ENCODE peak calls at places on chromosome 12, in seven cellular contexts. E, R, S, H, J, F and K are unnamed samples.

GRCh38 chr12:6647083-6647604 is at the start of gene ACRBP:
- DNase-seq in E (peak), R (no peak), S (no peak), H (no peak), J (peak), F (no peak), K (peak)

GRCh38 chr12:41967668-41968649 is 176.7 kb downstream of the GXYLT1 start:
- DNase-seq in E (no peak), R (no peak), S (peak), H (no peak), J (peak), F (no peak), K (no peak)

GRCh38 chr12:117342682-117343081 is 18.7 kb downstream of the NOS1 start:
- DNase-seq in E (no peak), R (no peak), S (no peak), H (no peak), J (no peak), F (no peak), K (no peak)

GRCh38 chr12:79380402-79380801 is 310.4 kb downstream of the PAWR start:
- DNase-seq in E (no peak), R (no peak), S (no peak), H (no peak), J (no peak), F (no peak), K (no peak)

GRCh38 chr12:117863004-117863709 is 105.6 kb downstream of the KSR2 start:
- DNase-seq in E (no peak), R (no peak), S (no peak), H (no peak), J (no peak), F (no peak), K (no peak)

GRCh38 chr12:130945793-130946492 is 7.8 kb upstream of the ADGRD1 start:
- DNase-seq in E (no peak), R (no peak), S (no peak), H (no peak), J (no peak), F (no peak), K (no peak)

GRCh38 chr12:40063424-40063823 is 42.5 kb downstream of the SLC2A13 start:
- DNase-seq in E (no peak), R (no peak), S (no peak), H (peak), J (no peak), F (no peak), K (no peak)

GRCh38 chr12:3427956-3428355 is 63.0 kb upstream of the PRMT8 start:
- DNase-seq in E (no peak), R (no peak), S (no peak), H (no peak), J (no peak), F (no peak), K (no peak)

GRCh38 chr12:108390495-108391203 is 51.5 kb upstream of the CMKLR1 start:
- DNase-seq in E (no peak), R (no peak), S (no peak), H (no peak), J (peak), F (no peak), K (no peak)

GRCh38 chr12:106954462-106955376 is 988 bp upstream of the TMEM263 start:
- DNase-seq in E (no peak), R (peak), S (no peak), H (no peak), J (peak), F (no peak), K (no peak)

GRCh38 chr12:108576660-108577234 is 14.4 kb downstream of the ISCU start:
- DNase-seq in E (no peak), R (no peak), S (no peak), H (no peak), J (no peak), F (no peak), K (no peak)

GRCh38 chr12:89160716-89161123 is 191.6 kb downstream of the DUSP6 start:
- DNase-seq in E (peak), R (no peak), S (no peak), H (no peak), J (no peak), F (no peak), K (no peak)

GRCh38 chr12:62813031-62813829 is 121.7 kb downstream of the PPM1H start:
- DNase-seq in E (no peak), R (peak), S (peak), H (no peak), J (peak), F (no peak), K (peak)

GRCh38 chr12:15116073-15116472 is 105.1 kb downstream of the RERG start:
- DNase-seq in E (no peak), R (no peak), S (no peak), H (peak), J (no peak), F (no peak), K (no peak)

GRCh38 chr12:42741771-42742510 is 152.4 kb upstream of the PRICKLE1 start:
- DNase-seq in E (no peak), R (no peak), S (no peak), H (no peak), J (no peak), F (no peak), K (no peak)

GRCh38 chr12:107670999-107671643 is 14.5 kb upstream of the PWP1 start:
- DNase-seq in E (peak), R (peak), S (peak), H (no peak), J (peak), F (no peak), K (peak)

GRCh38 chr12:117234441-117234840 is 44.2 kb upstream of the FBXO21 start:
- DNase-seq in E (no peak), R (no peak), S (no peak), H (no peak), J (no peak), F (no peak), K (no peak)

GRCh38 chr12:52403561-52403960 is 2.6 kb downstream of the KRT82 start:
- DNase-seq in E (no peak), R (no peak), S (no peak), H (no peak), J (no peak), F (no peak), K (no peak)

GRCh38 chr12:54734196-54734950 is 86.2 kb upstream of the DCD start:
- DNase-seq in E (no peak), R (no peak), S (no peak), H (no peak), J (no peak), F (no peak), K (no peak)

GRCh38 chr12:7716391-7716790 is 5.2 kb downstream of the DPPA3 start:
- DNase-seq in E (no peak), R (peak), S (peak), H (no peak), J (peak), F (no peak), K (peak)

GRCh38 chr12:57793920-57794319 is 11.3 kb downstream of the TSFM start:
- DNase-seq in E (no peak), R (no peak), S (no peak), H (no peak), J (no peak), F (no peak), K (no peak)

GRCh38 chr12:31267966-31268365 is 58.0 kb downstream of the SINHCAF start:
- DNase-seq in E (no peak), R (no peak), S (no peak), H (no peak), J (no peak), F (no peak), K (no peak)

GRCh38 chr12:115468087-115468510 is 784.1 kb upstream of the TBX3 start:
- DNase-seq in E (no peak), R (no peak), S (no peak), H (no peak), J (peak), F (no peak), K (no peak)

GRCh38 chr12:28269851-28270250 is 79.6 kb downstream of the CCDC91 start:
- DNase-seq in E (no peak), R (no peak), S (no peak), H (no peak), J (no peak), F (no peak), K (no peak)

GRCh38 chr12:120421701-120422100 is 16.2 kb upstream of the COX6A1 start:
- DNase-seq in E (no peak), R (no peak), S (no peak), H (no peak), J (no peak), F (no peak), K (no peak)

GRCh38 chr12:13571035-13571434 is 374.5 kb downstream of the EMP1 start:
- DNase-seq in E (no peak), R (no peak), S (no peak), H (no peak), J (no peak), F (no peak), K (no peak)

GRCh38 chr12:2647186-2647585 is 147.6 kb upstream of the FKBP4 start:
- DNase-seq in E (no peak), R (no peak), S (no peak), H (no peak), J (no peak), F (no peak), K (no peak)

GRCh38 chr12:64826234-64826633 is 1.8 kb downstream of the TBC1D30 start:
- DNase-seq in E (no peak), R (no peak), S (peak), H (no peak), J (peak), F (no peak), K (peak)

GRCh38 chr12:95949801-95950206 is 6.7 kb downstream of the AMDHD1 start:
- DNase-seq in E (no peak), R (no peak), S (no peak), H (no peak), J (no peak), F (no peak), K (no peak)

GRCh38 chr12:58504539-58504938 is 415.8 kb downstream of the LRIG3 start:
- DNase-seq in E (no peak), R (no peak), S (no peak), H (no peak), J (no peak), F (no peak), K (no peak)

GRCh38 chr12:41184864-41185263 is 3.3 kb upstream of the PDZRN4 start:
- DNase-seq in E (no peak), R (no peak), S (no peak), H (no peak), J (no peak), F (no peak), K (no peak)

GRCh38 chr12:114668905-114669304 is 15.1 kb downstream of the TBX3 start:
- DNase-seq in E (no peak), R (no peak), S (no peak), H (no peak), J (no peak), F (no peak), K (no peak)

GRCh38 chr12:62891805-62892549 is 43.0 kb downstream of the PPM1H start:
- DNase-seq in E (no peak), R (no peak), S (no peak), H (no peak), J (no peak), F (no peak), K (no peak)

GRCh38 chr12:12562016-12562483 is 613 bp downstream of the DUSP16 start:
- DNase-seq in E (peak), R (peak), S (peak), H (peak), J (peak), F (no peak), K (peak)

GRCh38 chr12:27515671-27516070 is 8.3 kb upstream of the PPFIBP1 start:
- DNase-seq in E (no peak), R (no peak), S (no peak), H (no peak), J (no peak), F (no peak), K (no peak)